ENCODE peak calls at places on chromosomes 12 and 14, in seven cellular contexts. O is Karpas-422; K is A172; C is activated CD4-positive, alpha-beta memory T cell treated with anti-CD3 and anti-CD28 coated beads for 36 hours; M is GM18507; D is NCI-H1105; T is activated T-cell treated with anti-CD3 and anti-CD28 coated beads, Interleukin-2, amount 50 U/mL, for 72 hours. Y is an unnamed sample.

GRCh38 chr12:111201036-111201435 is 167.9 kb downstream of the PHETA1 start:
- DNase-seq in M (no peak), T (no peak), C (no peak), D (peak), K (no peak), O (no peak), Y (no peak)

GRCh38 chr14:29806124-29806517 is 121.5 kb downstream of the PRKD1 start:
- DNase-seq in T (no peak), C (no peak), M (no peak), O (no peak), D (no peak), K (no peak), Y (no peak)

GRCh38 chr14:34937442-34937841 is 45.4 kb upstream of the SRP54 start:
- DNase-seq in D (no peak), T (no peak), C (no peak), K (no peak), O (no peak), M (no peak), Y (no peak)

GRCh38 chr12:17333287-17333686 is 727.3 kb upstream of the LMO3 start:
- DNase-seq in O (no peak), T (no peak), K (no peak), C (no peak), D (no peak), M (no peak), Y (no peak)

GRCh38 chr14:85221832-85222231 is 308.1 kb upstream of the FLRT2 start:
- DNase-seq in C (no peak), D (no peak), T (no peak), K (no peak), O (no peak), M (no peak), Y (no peak)

GRCh38 chr12:32881107-32881506 is 15.5 kb downstream of the PKP2 start:
- DNase-seq in K (no peak), D (no peak), O (no peak), M (no peak), T (no peak), C (no peak), Y (no peak)

GRCh38 chr12:108890208-108890607 is 10.3 kb downstream of the DAO start:
- DNase-seq in M (no peak), O (peak), D (no peak), T (no peak), K (no peak), C (peak), Y (peak)

GRCh38 chr12:19755141-19755540 is 315.8 kb downstream of the AEBP2 start:
- DNase-seq in D (no peak), C (no peak), K (no peak), M (no peak), T (no peak), O (no peak), Y (no peak)

GRCh38 chr12:12922978-12923377 is 29.0 kb downstream of the GPRC5D start:
- DNase-seq in C (no peak), D (no peak), K (no peak), O (no peak), T (no peak), M (no peak), Y (no peak)

GRCh38 chr12:3250034-3250433 is 172.9 kb downstream of the TSPAN9 start:
- DNase-seq in M (no peak), O (no peak), K (no peak), T (no peak), D (no peak), C (no peak), Y (no peak)

GRCh38 chr14:52119030-52119429 is 50.2 kb upstream of the NID2 start:
- DNase-seq in D (no peak), O (no peak), M (no peak), T (no peak), K (no peak), C (no peak), Y (no peak)

GRCh38 chr12:54959291-54960018 is 25.1 kb downstream of the TESPA1 start:
- DNase-seq in O (no peak), M (no peak), T (no peak), D (no peak), C (peak), K (no peak), Y (no peak)

GRCh38 chr14:31926652-31927347 is 150.3 kb upstream of the ARHGAP5 start:
- DNase-seq in O (no peak), M (no peak), K (no peak), D (no peak), C (no peak), T (no peak), Y (no peak)

GRCh38 chr12:10031318-10031717 is 836 bp downstream of the CLEC9A start:
- DNase-seq in O (no peak), T (no peak), C (no peak), D (no peak), M (no peak), K (peak), Y (no peak)

GRCh38 chr14:101460986-101461750 is 100.1 kb upstream of the DIO3 start:
- DNase-seq in D (no peak), O (no peak), M (no peak), C (no peak), T (no peak), K (no peak), Y (no peak)

GRCh38 chr14:19911114-19911513 is 9.3 kb upstream of the OR4K5 start:
- DNase-seq in K (no peak), M (no peak), T (no peak), C (no peak), D (no peak), O (no peak), Y (no peak)

GRCh38 chr14:51501746-51502145 is 150.0 kb upstream of the FRMD6 start:
- DNase-seq in C (no peak), T (no peak), K (no peak), O (no peak), D (no peak), M (no peak), Y (no peak)

GRCh38 chr14:101029668-101030290 is 126.3 kb upstream of the RTL1 start:
- DNase-seq in K (no peak), C (no peak), O (no peak), T (no peak), D (no peak), M (no peak), Y (no peak)

GRCh38 chr14:52307870-52308269 is 6.2 kb upstream of the PTGER2 start:
- DNase-seq in O (no peak), M (no peak), D (no peak), K (no peak), T (no peak), C (no peak), Y (no peak)

GRCh38 chr12:46110220-46110700 is 119.9 kb upstream of the SCAF11 start:
- DNase-seq in K (no peak), C (no peak), D (peak), M (no peak), O (peak), T (no peak), Y (peak)

GRCh38 chr12:29429999-29430698 is 49.2 kb upstream of the ERGIC2 start:
- DNase-seq in D (no peak), T (no peak), O (no peak), C (no peak), M (no peak), K (no peak), Y (no peak)

GRCh38 chr14:103527408-103528157 is 1.4 kb upstream of the TRMT61A start:
- DNase-seq in T (peak), D (no peak), O (peak), C (peak), K (no peak), M (no peak), Y (peak)

GRCh38 chr14:95431199-95432145 is 85.0 kb downstream of the SYNE3 start:
- DNase-seq in O (peak), M (no peak), K (no peak), D (no peak), C (peak), T (no peak), Y (peak)

GRCh38 chr14:59067135-59067894 is 121.2 kb upstream of the DAAM1 start:
- DNase-seq in K (no peak), O (no peak), D (no peak), T (no peak), M (no peak), C (no peak), Y (no peak)

GRCh38 chr12:108381793-108382436 is 42.8 kb upstream of the CMKLR1 start:
- DNase-seq in T (no peak), K (no peak), O (no peak), D (no peak), M (no peak), C (no peak), Y (no peak)

GRCh38 chr12:99278899-99279298 is 368.7 kb upstream of the GARIN6 start:
- DNase-seq in M (no peak), D (no peak), C (no peak), K (no peak), T (no peak), O (no peak), Y (no peak)

GRCh38 chr14:37721976-37722659 is 126.7 kb downstream of the TTC6 start:
- DNase-seq in D (no peak), K (no peak), M (no peak), C (no peak), O (no peak), T (no peak), Y (no peak)

GRCh38 chr12:54033980-54034783 is 1.3 kb downstream of the HOXC5 start:
- DNase-seq in D (no peak), T (no peak), K (no peak), C (no peak), O (no peak), M (no peak), Y (no peak)

Y was measured in NAMALWA.